ENCODE peak calls at places on chromosomes 5 and 9, in five cellular contexts. N is astrocyte of the spinal cord, I is stomach, M is GM12865, V is AG20443. P is an unnamed sample.

GRCh38 chr9:72733896-72734295 is 212.5 kb downstream of the TMC1 start:
- DNase-seq in M (no peak), V (no peak), N (no peak), I (no peak), P (no peak)

GRCh38 chr9:7799234-7799933 is at the start of gene DMAC1:
- DNase-seq in V (peak; percentile 87), M (peak; percentile 91), N (peak; percentile 86), I (peak; percentile 79), P (peak; percentile 88)

GRCh38 chr9:129241725-129242124 is 63.7 kb upstream of the IER5L start:
- DNase-seq in I (no peak), V (no peak), M (no peak), N (no peak), P (peak; percentile 31)

GRCh38 chr9:110048473-110048975 is 159.4 kb downstream of the C9orf152 start:
- DNase-seq in M (peak; percentile 91), N (peak; percentile 85), V (peak; percentile 93), I (peak; percentile 73), P (peak; percentile 76)

GRCh38 chr5:74378464-74378863 is 262.1 kb downstream of the ENC1 start:
- DNase-seq in V (peak; percentile 50), I (no peak), M (no peak), N (peak; percentile 23), P (no peak)

GRCh38 chr5:62143268-62144229 is 162.5 kb upstream of the KIF2A start:
- DNase-seq in V (peak; percentile 24), M (peak; percentile 12), I (no peak), N (peak; percentile 53), P (no peak)

GRCh38 chr9:13758876-13759275 is 479.4 kb upstream of the MPDZ start:
- DNase-seq in M (no peak), V (no peak), N (no peak), I (no peak), P (no peak)

GRCh38 chr9:18294229-18294628 is 179.7 kb upstream of the ADAMTSL1 start:
- DNase-seq in V (no peak), I (no peak), N (no peak), M (no peak), P (no peak)

GRCh38 chr5:76729373-76730290 is 13.7 kb downstream of the F2R start:
- DNase-seq in V (no peak), M (no peak), I (no peak), N (no peak), P (no peak)

GRCh38 chr5:160420331-160420610 is 1.4 kb upstream of the PTTG1 start:
- DNase-seq in V (no peak), M (no peak), N (no peak), I (no peak), P (no peak)

GRCh38 chr5:144028058-144028457 is 142.4 kb downstream of the YIPF5 start:
- DNase-seq in M (no peak), N (peak; percentile 47), I (no peak), V (peak; percentile 21), P (no peak)

GRCh38 chr5:66224273-66224672 is 80.2 kb downstream of the SREK1 start:
- DNase-seq in I (no peak), N (no peak), M (no peak), V (no peak), P (no peak)

GRCh38 chr5:61018102-61018501 is 73.1 kb downstream of the NDUFAF2 start:
- DNase-seq in I (no peak), M (no peak), N (peak; percentile 30), V (no peak), P (no peak)

GRCh38 chr5:10355071-10355889 is 1.8 kb downstream of the MARCHF6 start:
- DNase-seq in N (peak; percentile 44), M (peak; percentile 67), V (no peak), I (no peak), P (no peak)